ENCODE peak calls at places on chromosomes 3 and 15, in seven cellular contexts. O, L, P, K, T, J and I are unnamed samples.
A peak's percentile ranks its signal among the peaks of the same experiment; 100 is the strongest.

GRCh38 chr3:142563491-142563997 is 15.0 kb downstream of the ATR start:
- DNase-seq in T (no peak), P (no peak), J (no peak), K (no peak), L (no peak), O (no peak), I (no peak)

GRCh38 chr3:186451371-186451770 is 89.3 kb upstream of the DGKG start:
- DNase-seq in K (no peak), T (no peak), P (no peak), L (no peak), J (no peak), O (no peak), I (no peak)

GRCh38 chr3:41580274-41580959 is 381.1 kb downstream of the CTNNB1 start:
- DNase-seq in L (no peak), J (peak; percentile 14), K (no peak), T (no peak), O (no peak), P (no peak), I (no peak)

GRCh38 chr3:49076627-49077026 is 17.2 kb downstream of the QRICH1 start:
- DNase-seq in L (no peak), P (no peak), K (no peak), O (no peak), T (no peak), J (no peak), I (no peak)

GRCh38 chr3:32872487-32873382 is 54.9 kb downstream of the TRIM71 start:
- DNase-seq in J (no peak), T (peak; percentile 65), L (peak; percentile 14), K (no peak), O (no peak), P (no peak), I (no peak)

GRCh38 chr3:12294885-12295580 is 6.2 kb downstream of the PPARG start:
- DNase-seq in O (no peak), J (no peak), K (no peak), P (peak; percentile 69), L (no peak), T (peak; percentile 66), I (no peak)

GRCh38 chr15:95450413-95450812 is 880.1 kb upstream of the NR2F2 start:
- DNase-seq in J (no peak), T (no peak), O (no peak), L (no peak), K (no peak), P (no peak), I (no peak)

GRCh38 chr3:63800097-63800496 is 19.0 kb upstream of the C3orf49 start:
- DNase-seq in P (no peak), K (no peak), T (no peak), J (no peak), O (no peak), L (no peak), I (no peak)

GRCh38 chr15:26082833-26083174 is 219.7 kb upstream of the ATP10A start:
- DNase-seq in K (no peak), T (no peak), O (no peak), P (no peak), J (no peak), L (peak; percentile 43), I (no peak)

GRCh38 chr3:157794771-157795170 is 291.6 kb upstream of the VEPH1 start:
- DNase-seq in T (peak; percentile 48), P (no peak), J (no peak), O (no peak), L (no peak), K (no peak), I (no peak)

GRCh38 chr3:39809995-39810595 is 686 bp downstream of the MYRIP start:
- DNase-seq in K (no peak), P (no peak), O (no peak), J (peak; percentile 31), T (no peak), L (no peak), I (no peak)

GRCh38 chr15:63449711-63450110 is 54.7 kb upstream of the USP3 start:
- DNase-seq in L (no peak), K (no peak), O (no peak), T (peak; percentile 15), J (no peak), P (no peak), I (no peak)

GRCh38 chr15:83515171-83515570 is 68.0 kb downstream of the SH3GL3 start:
- DNase-seq in K (no peak), P (no peak), L (no peak), O (no peak), J (no peak), T (no peak), I (no peak)

GRCh38 chr3:126256256-126256655 is 75.9 kb upstream of the ALDH1L1 start:
- DNase-seq in L (no peak), J (no peak), O (no peak), K (no peak), T (no peak), P (no peak), I (no peak)

GRCh38 chr3:52321481-52321880 is 5.4 kb downstream of the DNAH1 start:
- DNase-seq in L (no peak), T (no peak), K (no peak), P (no peak), O (no peak), J (no peak), I (no peak)

GRCh38 chr3:131835906-131836305 is 198.9 kb downstream of the CPNE4 start:
- DNase-seq in J (no peak), L (no peak), O (no peak), P (no peak), T (no peak), K (no peak), I (no peak)